ENCODE peak calls at places on chromosomes 7 and 10, in four cellular contexts. One of them, this sample, is unnamed.

GRCh38 chr7:106071356-106071998 is 40.6 kb downstream of the SYPL1 start:
- DNase-seq in H1: no peak
- DNase-seq in HepG2: no peak
- DNase-seq in K562: no peak
- DNase-seq in this sample: no peak

GRCh38 chr7:124033093-124033806 is 383 bp upstream of the TMEM229A start:
- DNase-seq in K562: no peak
- DNase-seq in H1: no peak
- DNase-seq in HepG2: no peak
- DNase-seq in this sample: no peak

GRCh38 chr7:37234928-37235327 is 213.7 kb downstream of the ELMO1 start:
- DNase-seq in K562: no peak
- DNase-seq in H1: no peak
- DNase-seq in HepG2: peak; percentile 6
- DNase-seq in this sample: peak; percentile 8

GRCh38 chr7:102258749-102259107 is 27.9 kb upstream of the SH2B2 start:
- DNase-seq in HepG2: no peak
- DNase-seq in K562: no peak
- DNase-seq in H1: no peak
- DNase-seq in this sample: no peak

GRCh38 chr10:94131885-94132284 is 138.2 kb downstream of the PLCE1 start:
- DNase-seq in HepG2: no peak
- DNase-seq in H1: no peak
- DNase-seq in K562: no peak
- DNase-seq in this sample: no peak

GRCh38 chr7:18125536-18125935 is 97.9 kb upstream of the PRPS1L1 start:
- DNase-seq in HepG2: no peak
- DNase-seq in K562: no peak
- DNase-seq in H1: no peak
- DNase-seq in this sample: no peak

GRCh38 chr10:43962346-43963191 is 313.9 kb upstream of the ZNF32 start:
- DNase-seq in H1: no peak
- DNase-seq in K562: no peak
- DNase-seq in HepG2: no peak
- DNase-seq in this sample: no peak

GRCh38 chr7:2314209-2314955 is at the start of gene SNX8:
- DNase-seq in K562: peak; percentile 99
- DNase-seq in H1: peak; percentile 76
- DNase-seq in HepG2: peak; percentile 77
- DNase-seq in this sample: peak; percentile 76

GRCh38 chr7:96236198-96237039 is 85.5 kb downstream of the SLC25A13 start:
- DNase-seq in H1: no peak
- DNase-seq in HepG2: no peak
- DNase-seq in K562: peak; percentile 89
- DNase-seq in this sample: peak; percentile 18
- TF ChIP-seq ZNF274 in H1: no peak
- TF ChIP-seq ZNF274 in HepG2: no peak
- TF ChIP-seq ZNF274 in K562: no peak
- TF ChIP-seq ZNF274 in this sample: no peak

DNA sequence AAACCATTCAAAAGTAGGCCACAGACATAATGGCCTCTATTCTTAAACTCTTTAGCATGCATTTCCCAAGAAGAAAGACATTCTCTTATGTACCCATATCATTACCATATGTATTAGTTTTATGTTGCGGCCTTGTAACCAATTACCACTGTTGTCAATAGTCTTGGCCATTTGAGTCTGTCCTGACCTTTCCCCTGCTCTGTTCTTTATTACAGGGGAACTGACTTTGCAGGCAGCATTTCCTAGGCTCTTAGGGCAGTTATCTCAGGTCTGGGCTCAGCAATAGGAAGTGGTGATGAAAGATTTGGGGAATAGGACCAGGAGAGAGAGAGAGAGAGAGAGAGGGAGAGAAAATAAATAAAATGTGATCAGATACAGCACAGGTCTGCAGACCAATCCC is 194.5 kb upstream of the LRGUK start:
- DNase-seq in H1: no peak
- DNase-seq in K562: no peak
- DNase-seq in HepG2: no peak
- DNase-seq in this sample: no peak
- TF ChIP-seq FOSL1 in H1: no peak
- TF ChIP-seq FOSL1 in K562: no peak
- TF ChIP-seq FOSL1 in HepG2: no peak
- TF ChIP-seq FOSL1 in this sample: no peak

GRCh38 chr7:134941185-134941900 is 45.0 kb upstream of the AGBL3 start:
- DNase-seq in H1: no peak
- DNase-seq in HepG2: no peak
- DNase-seq in K562: no peak
- DNase-seq in this sample: no peak

GRCh38 chr7:134941947-134942346 is 44.4 kb upstream of the AGBL3 start:
- DNase-seq in H1: no peak
- DNase-seq in K562: no peak
- DNase-seq in HepG2: no peak
- DNase-seq in this sample: no peak

GRCh38 chr7:134942690-134943466 is 43.4 kb upstream of the AGBL3 start:
- DNase-seq in H1: no peak
- DNase-seq in K562: no peak
- DNase-seq in HepG2: peak; percentile 30
- DNase-seq in this sample: no peak

GRCh38 chr7:134939136-134939535 is 47.2 kb upstream of the AGBL3 start:
- DNase-seq in HepG2: no peak
- DNase-seq in H1: no peak
- DNase-seq in K562: no peak
- DNase-seq in this sample: no peak

GRCh38 chr7:134940711-134941110 is 45.6 kb upstream of the AGBL3 start:
- DNase-seq in H1: no peak
- DNase-seq in K562: no peak
- DNase-seq in HepG2: no peak
- DNase-seq in this sample: no peak
- H3K4me1 ChIP-seq in H1: no peaks in the 10 kb centered on the region
- H3K4me1 ChIP-seq in K562: no peaks in the 10 kb centered on the region
- H3K4me1 ChIP-seq in HepG2: peaks cover 49% of the 10 kb centered on the region
- H3K4me1 ChIP-seq in this sample: no peaks in the 10 kb centered on the region

GRCh38 chr10:29176845-29177244 is 112.0 kb upstream of the LYZL1 start:
- DNase-seq in HepG2: no peak
- DNase-seq in H1: no peak
- DNase-seq in K562: no peak
- DNase-seq in this sample: no peak

GRCh38 chr10:29174389-29174788 is 114.5 kb upstream of the LYZL1 start:
- DNase-seq in H1: no peak
- DNase-seq in K562: no peak
- DNase-seq in HepG2: no peak
- DNase-seq in this sample: peak; percentile 4

GRCh38 chr10:29181936-29182335 is 106.9 kb upstream of the LYZL1 start:
- DNase-seq in H1: no peak
- DNase-seq in K562: no peak
- DNase-seq in HepG2: no peak
- DNase-seq in this sample: no peak

GRCh38 chr10:29177266-29177832 is 111.5 kb upstream of the LYZL1 start:
- DNase-seq in HepG2: no peak
- DNase-seq in K562: no peak
- DNase-seq in H1: no peak
- DNase-seq in this sample: no peak
- TF ChIP-seq ZNF274 in HepG2: no peak
- TF ChIP-seq ZNF274 in K562: no peak
- TF ChIP-seq ZNF274 in H1: no peak
- TF ChIP-seq ZNF274 in this sample: no peak

GRCh38 chr10:35420827-35421552 is 84.7 kb downstream of the CCNY start:
- DNase-seq in H1: no peak
- DNase-seq in K562: no peak
- DNase-seq in HepG2: no peak
- DNase-seq in this sample: no peak

GRCh38 chr10:35422236-35422635 is 85.9 kb downstream of the CCNY start:
- DNase-seq in HepG2: peak; percentile 31
- DNase-seq in H1: no peak
- DNase-seq in K562: no peak
- DNase-seq in this sample: no peak

GRCh38 chr10:35420044-35420443 is 83.7 kb downstream of the CCNY start:
- DNase-seq in K562: no peak
- DNase-seq in HepG2: no peak
- DNase-seq in H1: no peak
- DNase-seq in this sample: no peak

GRCh38 chr10:35423505-35424306 is 87.4 kb downstream of the CCNY start:
- DNase-seq in H1: no peak
- DNase-seq in K562: no peak
- DNase-seq in HepG2: no peak
- DNase-seq in this sample: no peak

DNA sequence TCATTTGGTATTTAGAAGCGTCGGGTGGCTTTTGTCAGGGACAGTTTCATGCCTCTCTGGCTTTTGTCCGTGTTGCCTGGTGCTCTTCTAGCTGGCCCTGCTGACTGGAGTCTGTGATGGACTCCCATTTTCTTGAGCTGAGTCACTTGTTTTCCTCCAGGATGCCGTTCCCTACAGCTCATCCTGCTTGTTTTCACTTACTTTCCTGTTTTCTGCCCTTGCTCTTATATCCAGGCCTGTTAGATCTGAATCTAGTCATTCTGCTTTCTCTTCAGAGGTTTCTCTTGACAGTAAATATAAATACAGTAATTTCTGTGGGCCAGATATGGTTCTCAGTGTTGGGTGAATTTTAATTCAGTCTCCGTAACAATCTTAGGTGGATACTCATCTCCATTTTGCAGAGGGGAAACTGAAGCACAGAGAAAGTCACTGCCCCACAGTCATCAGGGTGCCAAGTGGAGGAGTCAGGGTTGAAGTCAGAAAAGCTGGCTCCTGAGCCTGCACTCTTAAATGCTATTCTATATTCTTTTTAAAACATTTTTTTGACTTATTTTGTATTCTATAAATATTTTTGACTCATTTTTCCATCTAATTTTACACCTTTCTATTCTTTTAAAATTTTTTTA is 85.4 kb downstream of the CCNY start:
- DNase-seq in K562: no peak
- DNase-seq in HepG2: peak; percentile 54
- DNase-seq in H1: no peak
- DNase-seq in this sample: peak; percentile 35
- TF ChIP-seq FOSL1 in K562: peak; percentile 13
- TF ChIP-seq FOSL1 in HepG2: no peak
- TF ChIP-seq FOSL1 in H1: no peak
- TF ChIP-seq FOSL1 in this sample: peak; percentile 46

This sample was measured in HCT116.